ENCODE peak calls at places on chromosomes 11 and 22, in nine cellular contexts. N is PC-3, T is IMR-90, R is fibroblast of lung, Q is neuronal stem cell, P is HCT116, D is Karpas-422, G is neural progenitor cell, B is endodermal cell. U is an unnamed sample. For H3K27me3, the result is how much of the 10 kb centered on the place peaks cover.

GRCh38 chr11:74018331-74019005 is 9.6 kb upstream of the UCP3 start:
- DNase-seq in N (peak), T (peak), R (peak), Q (no peak), P (no peak), D (no peak), G (no peak), B (no peak), U (peak)

GRCh38 chr22:36325163-36326031 is 62.4 kb downstream of the MYH9 start:
- DNase-seq in N (no peak), T (peak), R (peak), Q (no peak), P (no peak), D (no peak), G (no peak), B (no peak), U (peak)

GRCh38 chr11:46277313-46277622 is 194 bp upstream of the CREB3L1 start:
- DNase-seq in N (peak), T (peak), R (peak), Q (no peak), P (no peak), D (no peak), G (no peak), B (no peak), U (peak)

GRCh38 chr11:66956689-66957290 is 1.4 kb downstream of the PC start:
- DNase-seq in N (no peak), T (peak), R (peak), Q (no peak), P (no peak), D (no peak), G (peak), B (peak), U (peak)

GRCh38 chr11:70549386-70549785 is 151.1 kb downstream of the CTTN start:
- DNase-seq in N (no peak), T (no peak), R (no peak), Q (no peak), P (no peak), D (no peak), G (no peak), B (no peak), U (no peak)

GRCh38 chr11:115421338-115422012 is 82.7 kb downstream of the CADM1 start:
- DNase-seq in N (no peak), T (no peak), R (no peak), Q (no peak), P (no peak), D (no peak), G (no peak), B (no peak), U (no peak)

GRCh38 chr22:41405588-41405987 is 23.8 kb downstream of the TEF start:
- DNase-seq in N (no peak), T (no peak), R (no peak), Q (no peak), P (no peak), D (no peak), G (no peak), B (no peak), U (no peak)

GRCh38 chr11:118872403-118872821 is 11.3 kb upstream of the CXCR5 start:
- DNase-seq in N (no peak), T (no peak), R (no peak), Q (no peak), P (no peak), D (no peak), G (no peak), B (no peak), U (no peak)

GRCh38 chr22:26903030-26903856 is 245.9 kb downstream of the MIAT start:
- DNase-seq in N (no peak), T (no peak), R (no peak), Q (peak), P (no peak), D (peak), G (peak), B (peak), U (no peak)
- H3K4me3 ChIP-seq in N (no peak), T (no peak), R (no peak), Q (peak), P (no peak), D (peak), G (peak), B (peak), U (no peak)

GRCh38 chr22:44712156-44712555 is 10.2 kb downstream of the PRR5 start:
- DNase-seq in N (no peak), T (no peak), R (no peak), Q (no peak), P (no peak), D (no peak), G (no peak), B (no peak), U (no peak)
- H3K27me3 ChIP-seq in N (under half), T (under half), R (under half), Q (under half), P (under half), D (under half), G (under half), B (under half), U (under half)

GRCh38 chr11:20113147-20113435 is 47.2 kb downstream of the DBX1 start:
- DNase-seq in N (no peak), T (no peak), R (no peak), Q (no peak), P (no peak), D (no peak), G (no peak), B (no peak), U (no peak)
- H3K9ac ChIP-seq in N (peak), T (no peak), R (no peak), Q (no peak), P (peak), D (no peak), G (no peak), B (no peak), U (peak)

GRCh38 chr11:78929092-78929905 is 354.6 kb upstream of the NARS2 start:
- DNase-seq in N (no peak), T (no peak), R (no peak), Q (peak), P (no peak), D (no peak), G (peak), B (peak), U (no peak)
- H3K4me3 ChIP-seq in N (no peak), T (no peak), R (no peak), Q (no peak), P (no peak), D (no peak), G (peak), B (no peak), U (no peak)

U was measured in adipocyte.